ENCODE peak calls at places on chromosome 5, in four cellular contexts. H is transverse colon, C is sigmoid colon, M is tibial nerve. Z is an unnamed sample.

GRCh38 chr5:134555889-134556311 is 30.4 kb downstream of the JADE2 start:
- DNase-seq in H (peak; percentile 39), C (peak; percentile 80), M (peak; percentile 23), Z (no peak)

GRCh38 chr5:123813937-123814624 is 302.1 kb downstream of the CSNK1G3 start:
- DNase-seq in H (no peak), C (no peak), M (no peak), Z (no peak)

GRCh38 chr5:140468188-140468587 is 66.6 kb downstream of the ANKHD1 start:
- DNase-seq in H (no peak), C (no peak), M (no peak), Z (no peak)

GRCh38 chr5:54531536-54531935 is 14.0 kb downstream of the SNX18 start:
- DNase-seq in H (no peak), C (no peak), M (no peak), Z (no peak)

GRCh38 chr5:168269950-168270349 is 21.5 kb upstream of the WWC1 start:
- DNase-seq in H (no peak), C (no peak), M (no peak), Z (no peak)

GRCh38 chr5:57386958-57387357 is 95.7 kb downstream of the ACTBL2 start:
- DNase-seq in H (no peak), C (no peak), M (no peak), Z (no peak)

GRCh38 chr5:71892641-71893340 is 173.7 kb downstream of the CARTPT start:
- DNase-seq in H (no peak), C (no peak), M (no peak), Z (no peak)

GRCh38 chr5:66966439-66966838 is 230.2 kb downstream of the CD180 start:
- DNase-seq in H (no peak), C (no peak), M (no peak), Z (no peak)

GRCh38 chr5:56950626-56951130 is 1.2 kb downstream of the MIER3 start:
- DNase-seq in H (peak; percentile 76), C (peak; percentile 86), M (peak; percentile 43), Z (peak; percentile 80)

GRCh38 chr5:135396459-135397055 is 2.5 kb downstream of the MACROH2A1 start:
- DNase-seq in H (no peak), C (no peak), M (no peak), Z (no peak)

GRCh38 chr5:73042993-73043392 is 77.4 kb upstream of the TMEM171 start:
- DNase-seq in H (no peak), C (no peak), M (no peak), Z (no peak)

GRCh38 chr5:35859101-35859661 is 2.5 kb downstream of the IL7R start:
- DNase-seq in H (no peak), C (no peak), M (no peak), Z (no peak)

GRCh38 chr5:127940854-127941253 is 142.7 kb upstream of the SLC12A2 start:
- DNase-seq in H (no peak), C (no peak), M (no peak), Z (no peak)

GRCh38 chr5:78008356-78008967 is 232.3 kb upstream of the TBCA start:
- DNase-seq in H (no peak), C (no peak), M (no peak), Z (no peak)

GRCh38 chr5:113693621-113694130 is 180.2 kb downstream of the YTHDC2 start:
- DNase-seq in H (peak; percentile 10), C (no peak), M (no peak), Z (no peak)

GRCh38 chr5:54902817-54903473 is 82.4 kb downstream of the ESM1 start:
- DNase-seq in H (peak; percentile 28), C (no peak), M (no peak), Z (peak; percentile 20)

GRCh38 chr5:119339965-119340364 is 15.9 kb upstream of the TNFAIP8 start:
- DNase-seq in H (no peak), C (no peak), M (no peak), Z (no peak)

GRCh38 chr5:140648132-140648432 is 453 bp downstream of the IK start:
- DNase-seq in H (no peak), C (no peak), M (no peak), Z (no peak)

GRCh38 chr5:141121563-141121962 is at the start of gene PCDHB4:
- DNase-seq in H (no peak), C (no peak), M (peak; percentile 26), Z (peak; percentile 47)

GRCh38 chr5:156411131-156411727 is 84.3 kb downstream of the SGCD start:
- DNase-seq in H (no peak), C (no peak), M (no peak), Z (no peak)

GRCh38 chr5:59725393-59725768 is 168.1 kb downstream of the PDE4D start:
- DNase-seq in H (no peak), C (no peak), M (no peak), Z (no peak)

GRCh38 chr5:147805030-147805454 is 22.5 kb upstream of the JAKMIP2 start:
- DNase-seq in H (peak; percentile 17), C (no peak), M (no peak), Z (no peak)

GRCh38 chr5:3310551-3311340 is 284.9 kb upstream of the IRX1 start:
- DNase-seq in H (no peak), C (no peak), M (no peak), Z (no peak)

GRCh38 chr5:33372721-33373120 is 68.0 kb upstream of the TARS1 start:
- DNase-seq in H (no peak), C (no peak), M (no peak), Z (no peak)

GRCh38 chr5:137179203-137179602 is 319.9 kb downstream of the SPOCK1 start:
- DNase-seq in H (no peak), C (no peak), M (no peak), Z (no peak)

GRCh38 chr5:151660616-151661015 is 26.1 kb downstream of the SPARC start:
- DNase-seq in H (no peak), C (no peak), M (no peak), Z (no peak)

GRCh38 chr5:81776258-81776657 is 25.4 kb upstream of the SSBP2 start:
- DNase-seq in H (peak; percentile 33), C (no peak), M (no peak), Z (no peak)

GRCh38 chr5:169941542-169941941 is 38.8 kb downstream of the INSYN2B start:
- DNase-seq in H (no peak), C (no peak), M (peak; percentile 5), Z (no peak)

GRCh38 chr5:59799668-59800374 is 93.7 kb downstream of the PDE4D start:
- DNase-seq in H (no peak), C (no peak), M (peak; percentile 62), Z (no peak)

GRCh38 chr5:167816354-167816753 is 475.1 kb upstream of the WWC1 start:
- DNase-seq in H (no peak), C (no peak), M (no peak), Z (no peak)

GRCh38 chr5:90434116-90434714 is 24.7 kb upstream of the CETN3 start:
- DNase-seq in H (peak; percentile 46), C (no peak), M (peak; percentile 20), Z (peak; percentile 25)

GRCh38 chr5:154511984-154512383 is 34.0 kb upstream of the HAND1 start:
- DNase-seq in H (no peak), C (peak; percentile 25), M (no peak), Z (no peak)

GRCh38 chr5:119370521-119370920 is 14.7 kb downstream of the TNFAIP8 start:
- DNase-seq in H (no peak), C (no peak), M (no peak), Z (no peak)

GRCh38 chr5:13994606-13995336 is 50.3 kb upstream of the DNAH5 start:
- DNase-seq in H (no peak), C (no peak), M (no peak), Z (no peak)
- H3K4me1 ChIP-seq in H (no peaks in the 10 kb centered on the region), C (no peaks in the 10 kb centered on the region), M (no peaks in the 10 kb centered on the region), Z (no peaks in the 10 kb centered on the region)

GRCh38 chr5:62418462-62419076 is 6.0 kb downstream of the IPO11 start:
- DNase-seq in H (no peak), C (no peak), M (no peak), Z (no peak)

GRCh38 chr5:62412549-62413329 is at the start of gene IPO11:
- DNase-seq in H (peak; percentile 99), C (peak; percentile 99), M (peak; percentile 98), Z (peak; percentile 98)
- TF ChIP-seq EP300 in H (no peak), C (no peak), M (peak; percentile 96), Z (no peak)

GRCh38 chr5:173864126-173865075 is 23.7 kb upstream of the CPEB4 start:
- DNase-seq in H (peak; percentile 57), C (no peak), M (no peak), Z (no peak)

GRCh38 chr5:173869316-173869715 is 18.8 kb upstream of the CPEB4 start:
- DNase-seq in H (no peak), C (no peak), M (no peak), Z (no peak)

GRCh38 chr5:173866249-173867172 is 21.6 kb upstream of the CPEB4 start:
- DNase-seq in H (no peak), C (peak; percentile 71), M (no peak), Z (no peak)

GRCh38 chr5:173868096-173868879 is 19.9 kb upstream of the CPEB4 start:
- DNase-seq in H (no peak), C (no peak), M (no peak), Z (no peak)

GRCh38 chr5:173867173-173867679 is 20.9 kb upstream of the CPEB4 start:
- DNase-seq in H (no peak), C (no peak), M (no peak), Z (no peak)
- H3K4me1 ChIP-seq in H (peaks cover 5% of the 10 kb centered on the region), C (no peaks in the 10 kb centered on the region), M (peaks cover 5% of the 10 kb centered on the region), Z (no peaks in the 10 kb centered on the region)

GRCh38 chr5:6767481-6768063 is 54.3 kb downstream of the TENT4A start:
- DNase-seq in H (no peak), C (no peak), M (no peak), Z (no peak)

GRCh38 chr5:6768590-6769230 is 55.5 kb downstream of the TENT4A start:
- DNase-seq in H (no peak), C (no peak), M (no peak), Z (no peak)

GRCh38 chr5:6765612-6766525 is 52.6 kb downstream of the TENT4A start:
- DNase-seq in H (peak; percentile 84), C (peak; percentile 77), M (peak; percentile 76), Z (peak; percentile 84)

GRCh38 chr5:6763191-6763590 is 50.0 kb downstream of the TENT4A start:
- DNase-seq in H (no peak), C (peak; percentile 20), M (no peak), Z (no peak)

DNA sequence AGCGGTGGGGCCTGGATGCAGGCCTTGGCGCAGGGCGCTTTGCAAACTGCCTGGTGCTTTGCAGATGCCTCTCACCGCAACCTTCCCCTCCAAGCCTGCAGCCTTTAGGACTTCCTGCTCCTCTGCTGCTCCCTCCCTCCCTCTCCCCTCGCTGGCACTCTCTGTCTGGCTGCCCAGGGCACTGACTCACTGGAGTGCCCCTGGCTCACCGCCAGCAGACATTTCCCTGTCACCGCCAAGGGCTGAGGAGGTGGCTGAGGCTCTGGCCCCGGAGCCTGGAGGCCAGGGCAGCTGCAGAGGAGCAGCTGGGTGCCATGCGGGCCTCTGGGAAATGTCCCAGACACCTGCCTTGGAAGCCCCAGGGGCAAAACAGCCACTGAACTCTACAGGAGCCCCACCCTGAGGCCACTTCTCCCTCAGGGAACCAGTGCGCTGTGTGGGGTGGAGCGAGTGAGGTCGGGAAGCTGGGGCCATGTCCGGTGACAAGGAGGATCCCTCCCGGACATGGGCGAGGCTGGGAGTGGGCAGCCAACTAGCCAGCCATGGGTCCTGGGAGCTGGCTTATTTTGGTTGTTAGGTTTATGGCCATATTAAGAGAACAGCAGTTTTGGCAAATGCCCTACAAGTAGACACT is 53.4 kb downstream of the TENT4A start:
- DNase-seq in H (peak; percentile 91), C (peak; percentile 93), M (peak; percentile 52), Z (no peak)
- TF ChIP-seq EP300 in H (no peak), C (no peak), M (no peak), Z (no peak)

Z was measured in ovary.